ENCODE peak calls at places on chromosomes 13 and 19, in ten cellular contexts. J is stimulated activated memory B cell treated with anti-CD40 and anti-IgM and Interleukin-4, amounts not matched to agents 10 μg/mL and 1 μg/mL and 100 μg/mL, for 72 hours; R is effector memory CD8-positive, alpha-beta T cell; I is RWPE2; T is CD4-positive, alpha-beta T cell; U is lower lobe of right lung; Q is lung; B is A549; O is IMR-90; K is upper lobe of left lung. N is an unnamed sample.

GRCh38 chr19:18607222-18608101 is 863 bp upstream of the CRLF1 start:
- ATAC-seq in J (no peak), R (no peak), I (peak), T (no peak), U (no peak), Q (no peak), B (no peak), O (no peak), K (peak), N (no peak)

GRCh38 chr13:110944121-110944967 is 29.5 kb upstream of the ANKRD10 start:
- ATAC-seq in J (peak), R (peak), I (peak), T (peak), U (peak), Q (no peak), B (peak), O (peak), K (peak), N (peak)

GRCh38 chr13:23644527-23644926 is 74.3 kb downstream of the TNFRSF19 start:
- ATAC-seq in J (no peak), R (no peak), I (no peak), T (no peak), U (no peak), Q (no peak), B (no peak), O (peak), K (no peak), N (no peak)

GRCh38 chr13:29847501-29847983 is 2.9 kb downstream of the UBL3 start:
- ATAC-seq in J (no peak), R (no peak), I (peak), T (no peak), U (no peak), Q (no peak), B (no peak), O (no peak), K (no peak), N (no peak)

GRCh38 chr19:12723383-12723642 is 419 bp downstream of the TNPO2 start:
- ATAC-seq in J (no peak), R (no peak), I (no peak), T (no peak), U (no peak), Q (no peak), B (peak), O (no peak), K (no peak), N (no peak)

GRCh38 chr19:45769821-45770191 is 754 bp upstream of the SIX5 start:
- ATAC-seq in J (peak), R (peak), I (no peak), T (peak), U (peak), Q (no peak), B (peak), O (no peak), K (peak), N (peak)

GRCh38 chr13:109140777-109141354 is 511.5 kb downstream of the MYO16 start:
- ATAC-seq in J (peak), R (no peak), I (no peak), T (no peak), U (no peak), Q (no peak), B (no peak), O (no peak), K (no peak), N (no peak)

GRCh38 chr13:112225429-112226090 is 150.6 kb upstream of the SPACA7 start:
- ATAC-seq in J (no peak), R (no peak), I (no peak), T (no peak), U (no peak), Q (no peak), B (no peak), O (no peak), K (no peak), N (no peak)

GRCh38 chr19:33374406-33374703 is 846 bp downstream of the CEBPG start:
- ATAC-seq in J (no peak), R (no peak), I (no peak), T (no peak), U (no peak), Q (no peak), B (no peak), O (no peak), K (no peak), N (no peak)